ENCODE peak calls at places on chromosomes 5 and 9, in seven cellular contexts. S is neuronal stem cell; A is ACHN; P is prostate gland; Y is GM19239; U is activated T-helper 1 cell treated with anti-CD3 and anti-CD28 coated beads, Interleukin-2, amount 50 U/mL, for 16 hours; K is left colon. R is an unnamed sample.
A peak's percentile ranks its signal among the peaks of the same experiment; 100 is the strongest.

GRCh38 chr5:9361835-9362234 is 184.0 kb downstream of the SEMA5A start:
- DNase-seq in S (peak; percentile 64), A (peak; percentile 67), P (peak; percentile 52), Y (peak; percentile 46), U (no peak), K (peak; percentile 38), R (peak; percentile 21)

GRCh38 chr5:132420706-132421272 is 51.3 kb downstream of the SLC22A5 start:
- DNase-seq in S (no peak), A (no peak), P (no peak), Y (no peak), U (no peak), K (no peak), R (no peak)

GRCh38 chr5:153425914-153426313 is 64.6 kb upstream of the GRIA1 start:
- DNase-seq in S (no peak), A (no peak), P (no peak), Y (no peak), U (no peak), K (no peak), R (no peak)

GRCh38 chr5:125012727-125013451 is 266.4 kb upstream of the ZNF608 start:
- DNase-seq in S (no peak), A (no peak), P (peak; percentile 61), Y (no peak), U (no peak), K (no peak), R (no peak)

GRCh38 chr9:28735943-28736342 is 1162.7 kb upstream of the C9orf72 start:
- DNase-seq in S (no peak), A (no peak), P (no peak), Y (no peak), U (no peak), K (no peak), R (no peak)

GRCh38 chr5:61884242-61884855 is 421.7 kb upstream of the KIF2A start:
- DNase-seq in S (no peak), A (no peak), P (no peak), Y (no peak), U (no peak), K (no peak), R (no peak)

GRCh38 chr9:74556685-74557084 is 59.5 kb downstream of the RORB start:
- DNase-seq in S (no peak), A (no peak), P (no peak), Y (no peak), U (no peak), K (no peak), R (no peak)

GRCh38 chr9:84226126-84226525 is 114.4 kb downstream of the SLC28A3 start:
- DNase-seq in S (no peak), A (no peak), P (no peak), Y (no peak), U (no peak), K (no peak), R (no peak)

GRCh38 chr5:97046270-97046982 is 96.0 kb downstream of the LIX1 start:
- DNase-seq in S (no peak), A (peak; percentile 12), P (no peak), Y (no peak), U (no peak), K (no peak), R (no peak)

GRCh38 chr9:135515083-135515511 is 6.1 kb upstream of the LCN1 start:
- DNase-seq in S (no peak), A (no peak), P (no peak), Y (no peak), U (no peak), K (no peak), R (no peak)

GRCh38 chr5:110096419-110096818 is 406.7 kb downstream of the MAN2A1 start:
- DNase-seq in S (no peak), A (no peak), P (no peak), Y (no peak), U (no peak), K (no peak), R (no peak)

GRCh38 chr5:121108725-121109124 is 644.6 kb downstream of the PRR16 start:
- DNase-seq in S (no peak), A (no peak), P (no peak), Y (no peak), U (no peak), K (no peak), R (no peak)

GRCh38 chr9:86732514-86732913 is 214.8 kb downstream of the GAS1 start:
- DNase-seq in S (no peak), A (peak; percentile 60), P (no peak), Y (no peak), U (no peak), K (no peak), R (peak; percentile 67)

GRCh38 chr5:127010362-127010761 is 20.0 kb downstream of the MARCHF3 start:
- DNase-seq in S (no peak), A (no peak), P (no peak), Y (no peak), U (no peak), K (no peak), R (no peak)

GRCh38 chr9:136187683-136188586 is 17.0 kb downstream of the LHX3 start:
- DNase-seq in S (no peak), A (no peak), P (no peak), Y (no peak), U (no peak), K (no peak), R (no peak)

GRCh38 chr9:84668204-84669007 is 1.1 kb upstream of the NTRK2 start:
- DNase-seq in S (peak; percentile 82), A (peak; percentile 37), P (no peak), Y (peak; percentile 56), U (no peak), K (peak; percentile 39), R (no peak)

GRCh38 chr5:10485142-10485795 is 43.6 kb downstream of the ROPN1L start:
- DNase-seq in S (no peak), A (no peak), P (no peak), Y (no peak), U (no peak), K (no peak), R (peak; percentile 34)

GRCh38 chr5:150394103-150394502 is 18.6 kb downstream of the CD74 start:
- DNase-seq in S (no peak), A (no peak), P (no peak), Y (no peak), U (no peak), K (no peak), R (no peak)

GRCh38 chr9:113712053-113712452 is 164.1 kb upstream of the ZNF618 start:
- DNase-seq in S (no peak), A (no peak), P (peak; percentile 79), Y (no peak), U (no peak), K (no peak), R (no peak)

R was measured in H54.